ENCODE peak calls at places on chromosomes 2 and 18, in six cellular contexts. One of them, this sample, is unnamed.

GRCh38 chr2:9286553-9287399 is 80.2 kb downstream of the ASAP2 start:
- DNase-seq in GM04504: peak; percentile 59
- DNase-seq in activated CD8-positive, alpha-beta memory T cell treated with anti-CD3 and anti-CD28 coated beads for 24 hours: no peak
- DNase-seq in NCI-H446: no peak
- DNase-seq in activated CD4-positive, alpha-beta T cell treated with anti-CD3 and anti-CD28 coated beads, Interleukin-2, amount 50 U/mL, for 4 hours: no peak
- DNase-seq in brain microvascular endothelial cell: no peak
- DNase-seq in this sample: no peak

GRCh38 chr2:239220976-239221375 is 179.8 kb downstream of the HDAC4 start:
- DNase-seq in GM04504: no peak
- DNase-seq in activated CD8-positive, alpha-beta memory T cell treated with anti-CD3 and anti-CD28 coated beads for 24 hours: no peak
- DNase-seq in NCI-H446: no peak
- DNase-seq in activated CD4-positive, alpha-beta T cell treated with anti-CD3 and anti-CD28 coated beads, Interleukin-2, amount 50 U/mL, for 4 hours: no peak
- DNase-seq in brain microvascular endothelial cell: no peak
- DNase-seq in this sample: no peak

GRCh38 chr2:673615-674318 is 3.4 kb downstream of the TMEM18 start:
- DNase-seq in GM04504: peak; percentile 11
- DNase-seq in activated CD8-positive, alpha-beta memory T cell treated with anti-CD3 and anti-CD28 coated beads for 24 hours: no peak
- DNase-seq in NCI-H446: no peak
- DNase-seq in activated CD4-positive, alpha-beta T cell treated with anti-CD3 and anti-CD28 coated beads, Interleukin-2, amount 50 U/mL, for 4 hours: no peak
- DNase-seq in brain microvascular endothelial cell: peak; percentile 47
- DNase-seq in this sample: no peak

GRCh38 chr2:144518744-144519596 is 949 bp downstream of the ZEB2 start:
- DNase-seq in GM04504: no peak
- DNase-seq in activated CD8-positive, alpha-beta memory T cell treated with anti-CD3 and anti-CD28 coated beads for 24 hours: no peak
- DNase-seq in NCI-H446: no peak
- DNase-seq in activated CD4-positive, alpha-beta T cell treated with anti-CD3 and anti-CD28 coated beads, Interleukin-2, amount 50 U/mL, for 4 hours: no peak
- DNase-seq in brain microvascular endothelial cell: no peak
- DNase-seq in this sample: no peak

GRCh38 chr2:234355052-234355720 is 141.7 kb downstream of the ARL4C start:
- DNase-seq in GM04504: no peak
- DNase-seq in activated CD8-positive, alpha-beta memory T cell treated with anti-CD3 and anti-CD28 coated beads for 24 hours: peak; percentile 43
- DNase-seq in NCI-H446: no peak
- DNase-seq in activated CD4-positive, alpha-beta T cell treated with anti-CD3 and anti-CD28 coated beads, Interleukin-2, amount 50 U/mL, for 4 hours: no peak
- DNase-seq in brain microvascular endothelial cell: no peak
- DNase-seq in this sample: no peak

GRCh38 chr18:2895391-2895790 is 48.6 kb downstream of the EMILIN2 start:
- DNase-seq in GM04504: no peak
- DNase-seq in activated CD8-positive, alpha-beta memory T cell treated with anti-CD3 and anti-CD28 coated beads for 24 hours: peak; percentile 33
- DNase-seq in NCI-H446: no peak
- DNase-seq in activated CD4-positive, alpha-beta T cell treated with anti-CD3 and anti-CD28 coated beads, Interleukin-2, amount 50 U/mL, for 4 hours: no peak
- DNase-seq in brain microvascular endothelial cell: no peak
- DNase-seq in this sample: no peak

GRCh38 chr18:56574827-56575226 is 63.6 kb downstream of the TXNL1 start:
- DNase-seq in GM04504: no peak
- DNase-seq in activated CD8-positive, alpha-beta memory T cell treated with anti-CD3 and anti-CD28 coated beads for 24 hours: no peak
- DNase-seq in NCI-H446: no peak
- DNase-seq in activated CD4-positive, alpha-beta T cell treated with anti-CD3 and anti-CD28 coated beads, Interleukin-2, amount 50 U/mL, for 4 hours: no peak
- DNase-seq in brain microvascular endothelial cell: no peak
- DNase-seq in this sample: no peak

GRCh38 chr2:229852565-229852964 is 69.2 kb downstream of the TRIP12 start:
- DNase-seq in GM04504: no peak
- DNase-seq in activated CD8-positive, alpha-beta memory T cell treated with anti-CD3 and anti-CD28 coated beads for 24 hours: peak; percentile 63
- DNase-seq in NCI-H446: no peak
- DNase-seq in activated CD4-positive, alpha-beta T cell treated with anti-CD3 and anti-CD28 coated beads, Interleukin-2, amount 50 U/mL, for 4 hours: peak; percentile 48
- DNase-seq in brain microvascular endothelial cell: peak; percentile 85
- DNase-seq in this sample: no peak

GRCh38 chr2:237978058-237978712 is 11.4 kb downstream of the UBE2F start:
- DNase-seq in GM04504: peak; percentile 43
- DNase-seq in activated CD8-positive, alpha-beta memory T cell treated with anti-CD3 and anti-CD28 coated beads for 24 hours: no peak
- DNase-seq in NCI-H446: no peak
- DNase-seq in activated CD4-positive, alpha-beta T cell treated with anti-CD3 and anti-CD28 coated beads, Interleukin-2, amount 50 U/mL, for 4 hours: no peak
- DNase-seq in brain microvascular endothelial cell: no peak
- DNase-seq in this sample: no peak

GRCh38 chr2:14975401-14975800 is 342.9 kb downstream of the LRATD1 start:
- DNase-seq in GM04504: no peak
- DNase-seq in activated CD8-positive, alpha-beta memory T cell treated with anti-CD3 and anti-CD28 coated beads for 24 hours: no peak
- DNase-seq in NCI-H446: no peak
- DNase-seq in activated CD4-positive, alpha-beta T cell treated with anti-CD3 and anti-CD28 coated beads, Interleukin-2, amount 50 U/mL, for 4 hours: no peak
- DNase-seq in brain microvascular endothelial cell: no peak
- DNase-seq in this sample: no peak

GRCh38 chr2:116180072-116180471 is 1634.4 kb upstream of the DDX18 start:
- DNase-seq in GM04504: no peak
- DNase-seq in activated CD8-positive, alpha-beta memory T cell treated with anti-CD3 and anti-CD28 coated beads for 24 hours: no peak
- DNase-seq in NCI-H446: no peak
- DNase-seq in activated CD4-positive, alpha-beta T cell treated with anti-CD3 and anti-CD28 coated beads, Interleukin-2, amount 50 U/mL, for 4 hours: no peak
- DNase-seq in brain microvascular endothelial cell: no peak
- DNase-seq in this sample: no peak

GRCh38 chr2:239609583-239610310 is 208.9 kb upstream of the HDAC4 start:
- DNase-seq in GM04504: no peak
- DNase-seq in activated CD8-positive, alpha-beta memory T cell treated with anti-CD3 and anti-CD28 coated beads for 24 hours: peak; percentile 44
- DNase-seq in NCI-H446: no peak
- DNase-seq in activated CD4-positive, alpha-beta T cell treated with anti-CD3 and anti-CD28 coated beads, Interleukin-2, amount 50 U/mL, for 4 hours: no peak
- DNase-seq in brain microvascular endothelial cell: no peak
- DNase-seq in this sample: peak; percentile 58

GRCh38 chr2:23532311-23533013 is 147.5 kb downstream of the KLHL29 start:
- DNase-seq in GM04504: no peak
- DNase-seq in activated CD8-positive, alpha-beta memory T cell treated with anti-CD3 and anti-CD28 coated beads for 24 hours: peak; percentile 73
- DNase-seq in NCI-H446: peak; percentile 79
- DNase-seq in activated CD4-positive, alpha-beta T cell treated with anti-CD3 and anti-CD28 coated beads, Interleukin-2, amount 50 U/mL, for 4 hours: peak; percentile 21
- DNase-seq in brain microvascular endothelial cell: no peak
- DNase-seq in this sample: no peak

GRCh38 chr2:118989481-118989880 is 47.5 kb downstream of the MARCO start:
- DNase-seq in GM04504: no peak
- DNase-seq in activated CD8-positive, alpha-beta memory T cell treated with anti-CD3 and anti-CD28 coated beads for 24 hours: peak; percentile 43
- DNase-seq in NCI-H446: no peak
- DNase-seq in activated CD4-positive, alpha-beta T cell treated with anti-CD3 and anti-CD28 coated beads, Interleukin-2, amount 50 U/mL, for 4 hours: no peak
- DNase-seq in brain microvascular endothelial cell: no peak
- DNase-seq in this sample: peak; percentile 47

GRCh38 chr2:66578067-66578852 is 143.3 kb downstream of the MEIS1 start:
- DNase-seq in GM04504: no peak
- DNase-seq in activated CD8-positive, alpha-beta memory T cell treated with anti-CD3 and anti-CD28 coated beads for 24 hours: no peak
- DNase-seq in NCI-H446: no peak
- DNase-seq in activated CD4-positive, alpha-beta T cell treated with anti-CD3 and anti-CD28 coated beads, Interleukin-2, amount 50 U/mL, for 4 hours: no peak
- DNase-seq in brain microvascular endothelial cell: no peak
- DNase-seq in this sample: no peak

GRCh38 chr2:241988146-241988545 is 118.6 kb downstream of the RTP5 start:
- DNase-seq in GM04504: no peak
- DNase-seq in activated CD8-positive, alpha-beta memory T cell treated with anti-CD3 and anti-CD28 coated beads for 24 hours: no peak
- DNase-seq in NCI-H446: no peak
- DNase-seq in activated CD4-positive, alpha-beta T cell treated with anti-CD3 and anti-CD28 coated beads, Interleukin-2, amount 50 U/mL, for 4 hours: no peak
- DNase-seq in brain microvascular endothelial cell: no peak
- DNase-seq in this sample: peak; percentile 48

GRCh38 chr18:4510709-4511108 is 55.6 kb upstream of the DLGAP1 start:
- DNase-seq in GM04504: no peak
- DNase-seq in activated CD8-positive, alpha-beta memory T cell treated with anti-CD3 and anti-CD28 coated beads for 24 hours: no peak
- DNase-seq in NCI-H446: no peak
- DNase-seq in activated CD4-positive, alpha-beta T cell treated with anti-CD3 and anti-CD28 coated beads, Interleukin-2, amount 50 U/mL, for 4 hours: no peak
- DNase-seq in brain microvascular endothelial cell: no peak
- DNase-seq in this sample: no peak

GRCh38 chr2:55010149-55010591 is 40.1 kb downstream of the RTN4 start:
- DNase-seq in GM04504: peak; percentile 22
- DNase-seq in activated CD8-positive, alpha-beta memory T cell treated with anti-CD3 and anti-CD28 coated beads for 24 hours: no peak
- DNase-seq in NCI-H446: peak; percentile 46
- DNase-seq in activated CD4-positive, alpha-beta T cell treated with anti-CD3 and anti-CD28 coated beads, Interleukin-2, amount 50 U/mL, for 4 hours: peak; percentile 7
- DNase-seq in brain microvascular endothelial cell: peak; percentile 25
- DNase-seq in this sample: no peak

GRCh38 chr2:110106642-110107041 is 9.0 kb downstream of the MALL start:
- DNase-seq in GM04504: no peak
- DNase-seq in activated CD8-positive, alpha-beta memory T cell treated with anti-CD3 and anti-CD28 coated beads for 24 hours: no peak
- DNase-seq in NCI-H446: no peak
- DNase-seq in activated CD4-positive, alpha-beta T cell treated with anti-CD3 and anti-CD28 coated beads, Interleukin-2, amount 50 U/mL, for 4 hours: no peak
- DNase-seq in brain microvascular endothelial cell: no peak
- DNase-seq in this sample: no peak

GRCh38 chr2:158034198-158034831 is 67.4 kb upstream of the UPP2 start:
- DNase-seq in GM04504: peak; percentile 44
- DNase-seq in activated CD8-positive, alpha-beta memory T cell treated with anti-CD3 and anti-CD28 coated beads for 24 hours: no peak
- DNase-seq in NCI-H446: peak; percentile 61
- DNase-seq in activated CD4-positive, alpha-beta T cell treated with anti-CD3 and anti-CD28 coated beads, Interleukin-2, amount 50 U/mL, for 4 hours: no peak
- DNase-seq in brain microvascular endothelial cell: peak; percentile 73
- DNase-seq in this sample: no peak

GRCh38 chr2:1546023-1546591 is 132.8 kb downstream of the TPO start:
- DNase-seq in GM04504: peak; percentile 28
- DNase-seq in activated CD8-positive, alpha-beta memory T cell treated with anti-CD3 and anti-CD28 coated beads for 24 hours: peak; percentile 67
- DNase-seq in NCI-H446: peak; percentile 56
- DNase-seq in activated CD4-positive, alpha-beta T cell treated with anti-CD3 and anti-CD28 coated beads, Interleukin-2, amount 50 U/mL, for 4 hours: no peak
- DNase-seq in brain microvascular endothelial cell: peak; percentile 45
- DNase-seq in this sample: no peak

GRCh38 chr2:10781746-10782145 is 30.8 kb downstream of the PDIA6 start:
- DNase-seq in GM04504: no peak
- DNase-seq in activated CD8-positive, alpha-beta memory T cell treated with anti-CD3 and anti-CD28 coated beads for 24 hours: no peak
- DNase-seq in NCI-H446: no peak
- DNase-seq in activated CD4-positive, alpha-beta T cell treated with anti-CD3 and anti-CD28 coated beads, Interleukin-2, amount 50 U/mL, for 4 hours: no peak
- DNase-seq in brain microvascular endothelial cell: no peak
- DNase-seq in this sample: no peak

GRCh38 chr2:3738454-3738853 is 35.1 kb downstream of the DCDC2C start:
- DNase-seq in GM04504: no peak
- DNase-seq in activated CD8-positive, alpha-beta memory T cell treated with anti-CD3 and anti-CD28 coated beads for 24 hours: no peak
- DNase-seq in NCI-H446: peak; percentile 34
- DNase-seq in activated CD4-positive, alpha-beta T cell treated with anti-CD3 and anti-CD28 coated beads, Interleukin-2, amount 50 U/mL, for 4 hours: no peak
- DNase-seq in brain microvascular endothelial cell: peak; percentile 64
- DNase-seq in this sample: no peak

GRCh38 chr2:239721991-239722759 is 303.0 kb downstream of the NDUFA10 start:
- DNase-seq in GM04504: no peak
- DNase-seq in activated CD8-positive, alpha-beta memory T cell treated with anti-CD3 and anti-CD28 coated beads for 24 hours: peak; percentile 37
- DNase-seq in NCI-H446: no peak
- DNase-seq in activated CD4-positive, alpha-beta T cell treated with anti-CD3 and anti-CD28 coated beads, Interleukin-2, amount 50 U/mL, for 4 hours: no peak
- DNase-seq in brain microvascular endothelial cell: no peak
- DNase-seq in this sample: peak; percentile 64

GRCh38 chr2:225070811-225071210 is 28.5 kb upstream of the DOCK10 start:
- DNase-seq in GM04504: no peak
- DNase-seq in activated CD8-positive, alpha-beta memory T cell treated with anti-CD3 and anti-CD28 coated beads for 24 hours: no peak
- DNase-seq in NCI-H446: no peak
- DNase-seq in activated CD4-positive, alpha-beta T cell treated with anti-CD3 and anti-CD28 coated beads, Interleukin-2, amount 50 U/mL, for 4 hours: no peak
- DNase-seq in brain microvascular endothelial cell: no peak
- DNase-seq in this sample: no peak

GRCh38 chr2:98607741-98608117 is 583 bp downstream of the COA5 start:
- DNase-seq in GM04504: no peak
- DNase-seq in activated CD8-positive, alpha-beta memory T cell treated with anti-CD3 and anti-CD28 coated beads for 24 hours: no peak
- DNase-seq in NCI-H446: no peak
- DNase-seq in activated CD4-positive, alpha-beta T cell treated with anti-CD3 and anti-CD28 coated beads, Interleukin-2, amount 50 U/mL, for 4 hours: no peak
- DNase-seq in brain microvascular endothelial cell: no peak
- DNase-seq in this sample: no peak

GRCh38 chr18:51731070-51731469 is 533.6 kb upstream of the MEX3C start:
- DNase-seq in GM04504: no peak
- DNase-seq in activated CD8-positive, alpha-beta memory T cell treated with anti-CD3 and anti-CD28 coated beads for 24 hours: no peak
- DNase-seq in NCI-H446: no peak
- DNase-seq in activated CD4-positive, alpha-beta T cell treated with anti-CD3 and anti-CD28 coated beads, Interleukin-2, amount 50 U/mL, for 4 hours: no peak
- DNase-seq in brain microvascular endothelial cell: no peak
- DNase-seq in this sample: no peak

GRCh38 chr18:33116376-33116775 is 324.1 kb downstream of the CCDC178 start:
- DNase-seq in GM04504: no peak
- DNase-seq in activated CD8-positive, alpha-beta memory T cell treated with anti-CD3 and anti-CD28 coated beads for 24 hours: no peak
- DNase-seq in NCI-H446: no peak
- DNase-seq in activated CD4-positive, alpha-beta T cell treated with anti-CD3 and anti-CD28 coated beads, Interleukin-2, amount 50 U/mL, for 4 hours: no peak
- DNase-seq in brain microvascular endothelial cell: no peak
- DNase-seq in this sample: no peak

GRCh38 chr2:9422321-9423099 is 818 bp downstream of the ITGB1BP1 start:
- DNase-seq in GM04504: no peak
- DNase-seq in activated CD8-positive, alpha-beta memory T cell treated with anti-CD3 and anti-CD28 coated beads for 24 hours: no peak
- DNase-seq in NCI-H446: peak; percentile 41
- DNase-seq in activated CD4-positive, alpha-beta T cell treated with anti-CD3 and anti-CD28 coated beads, Interleukin-2, amount 50 U/mL, for 4 hours: peak; percentile 46
- DNase-seq in brain microvascular endothelial cell: no peak
- DNase-seq in this sample: no peak

GRCh38 chr2:45274190-45274926 is 265.1 kb upstream of the SIX2 start:
- DNase-seq in GM04504: no peak
- DNase-seq in activated CD8-positive, alpha-beta memory T cell treated with anti-CD3 and anti-CD28 coated beads for 24 hours: no peak
- DNase-seq in NCI-H446: peak; percentile 8
- DNase-seq in activated CD4-positive, alpha-beta T cell treated with anti-CD3 and anti-CD28 coated beads, Interleukin-2, amount 50 U/mL, for 4 hours: no peak
- DNase-seq in brain microvascular endothelial cell: no peak
- DNase-seq in this sample: no peak

GRCh38 chr18:58886864-58887612 is 22.4 kb downstream of the ZNF532 start:
- DNase-seq in GM04504: no peak
- DNase-seq in activated CD8-positive, alpha-beta memory T cell treated with anti-CD3 and anti-CD28 coated beads for 24 hours: no peak
- DNase-seq in NCI-H446: no peak
- DNase-seq in activated CD4-positive, alpha-beta T cell treated with anti-CD3 and anti-CD28 coated beads, Interleukin-2, amount 50 U/mL, for 4 hours: no peak
- DNase-seq in brain microvascular endothelial cell: no peak
- DNase-seq in this sample: no peak

GRCh38 chr2:69359371-69359770 is 27.7 kb downstream of the GFPT1 start:
- DNase-seq in GM04504: no peak
- DNase-seq in activated CD8-positive, alpha-beta memory T cell treated with anti-CD3 and anti-CD28 coated beads for 24 hours: no peak
- DNase-seq in NCI-H446: no peak
- DNase-seq in activated CD4-positive, alpha-beta T cell treated with anti-CD3 and anti-CD28 coated beads, Interleukin-2, amount 50 U/mL, for 4 hours: no peak
- DNase-seq in brain microvascular endothelial cell: no peak
- DNase-seq in this sample: no peak

GRCh38 chr2:160376576-160376975 is 117.0 kb downstream of the RBMS1 start:
- DNase-seq in GM04504: no peak
- DNase-seq in activated CD8-positive, alpha-beta memory T cell treated with anti-CD3 and anti-CD28 coated beads for 24 hours: no peak
- DNase-seq in NCI-H446: no peak
- DNase-seq in activated CD4-positive, alpha-beta T cell treated with anti-CD3 and anti-CD28 coated beads, Interleukin-2, amount 50 U/mL, for 4 hours: no peak
- DNase-seq in brain microvascular endothelial cell: peak; percentile 65
- DNase-seq in this sample: no peak